ENCODE peak calls at places on chromosomes 12 and 14, in four cellular contexts. I is neural progenitor cell, X is mesenchymal stem cell, N is PC-3. U is an unnamed sample.

GRCh38 chr14:29111554-29111953 is 345.0 kb downstream of the FOXG1 start:
- DNase-seq in I (no peak), X (no peak), N (no peak), U (no peak)

GRCh38 chr14:71554323-71554722 is 377.9 kb upstream of the RGS6 start:
- DNase-seq in I (no peak), X (no peak), N (no peak), U (no peak)

GRCh38 chr14:37416264-37416663 is 178.8 kb downstream of the FOXA1 start:
- DNase-seq in I (no peak), X (no peak), N (no peak), U (no peak)

GRCh38 chr12:45580570-45580969 is 148.9 kb upstream of the ARID2 start:
- DNase-seq in I (no peak), X (no peak), N (no peak), U (no peak)

GRCh38 chr14:31090872-31091764 is 64.9 kb upstream of the STRN3 start:
- DNase-seq in I (no peak), X (peak), N (peak), U (no peak)

GRCh38 chr12:2267624-2268477 is 215.1 kb downstream of the CACNA1C start:
- DNase-seq in I (peak), X (peak), N (no peak), U (peak)

GRCh38 chr12:106301241-106301610 is 1.3 kb upstream of the TCP11L2 start:
- DNase-seq in I (no peak), X (peak), N (no peak), U (peak)

GRCh38 chr14:66645716-66646115 is 137.8 kb downstream of the GPHN start:
- DNase-seq in I (no peak), X (no peak), N (peak), U (no peak)

GRCh38 chr12:27463826-27464554 is 17.5 kb downstream of the SMCO2 start:
- DNase-seq in I (no peak), X (peak), N (no peak), U (no peak)

GRCh38 chr12:44029194-44029593 is 193.3 kb downstream of the TMEM117 start:
- DNase-seq in I (no peak), X (no peak), N (no peak), U (no peak)

GRCh38 chr12:30622509-30622908 is 73.2 kb downstream of the IPO8 start:
- DNase-seq in I (no peak), X (peak), N (peak), U (no peak)

GRCh38 chr12:62379026-62379722 is 87.5 kb upstream of the MON2 start:
- DNase-seq in I (no peak), X (no peak), N (no peak), U (no peak)

GRCh38 chr12:80189241-80189640 is 89.9 kb downstream of the OTOGL start:
- DNase-seq in I (no peak), X (peak), N (no peak), U (no peak)

GRCh38 chr12:24530689-24531088 is 418.2 kb downstream of the BCAT1 start:
- DNase-seq in I (no peak), X (no peak), N (no peak), U (no peak)

GRCh38 chr12:16385779-16386646 is 38.6 kb downstream of the MGST1 start:
- DNase-seq in I (peak), X (peak), N (peak), U (peak)

GRCh38 chr14:105207460-105207901 is 26.4 kb upstream of the NUDT14 start:
- DNase-seq in I (peak), X (no peak), N (no peak), U (peak)

GRCh38 chr12:99521664-99522063 is 125.9 kb upstream of the GARIN6 start:
- DNase-seq in I (no peak), X (no peak), N (no peak), U (peak)

GRCh38 chr12:66837311-66837627 is 158.4 kb upstream of the GRIP1 start:
- DNase-seq in I (no peak), X (no peak), N (no peak), U (no peak)

DNA sequence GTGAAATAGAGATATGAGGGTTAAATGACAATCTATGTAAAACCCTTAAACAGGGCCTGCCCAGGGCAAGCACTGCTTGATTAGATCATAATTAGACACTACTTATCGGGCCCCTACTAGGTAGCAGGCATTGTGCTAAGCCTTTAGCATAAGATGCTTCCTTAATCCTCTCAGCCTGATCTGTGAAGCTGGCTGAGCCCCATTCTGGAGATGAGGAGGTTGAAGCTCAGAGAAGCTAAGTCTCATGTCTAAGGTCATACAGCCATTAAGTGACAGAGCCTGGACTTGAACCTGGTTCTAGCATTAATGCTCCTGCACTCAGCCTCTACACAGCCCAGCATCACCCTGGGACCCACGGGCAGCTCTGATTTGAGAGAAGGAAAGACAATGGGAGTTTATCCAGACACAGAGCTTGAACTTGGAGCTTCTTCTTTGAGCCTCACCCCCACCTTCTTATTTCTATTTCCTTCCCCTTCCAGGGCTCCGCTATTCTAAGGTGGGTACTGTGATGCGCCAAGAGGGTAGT is 761 bp upstream of the ZDHHC22 start:
- DNase-seq in I (peak), X (no peak), N (no peak), U (peak)
- H3K9ac ChIP-seq in I (no peak), X (no peak), N (no peak), U (no peak)

GRCh38 chr14:32224731-32225377 is 21.8 kb upstream of the RNU6-8 start:
- DNase-seq in I (peak), X (peak), N (peak), U (peak)
- H3K27ac ChIP-seq in I (no peak), X (no peak), N (no peak), U (no peak)

GRCh38 chr14:54629635-54630360 is 62.9 kb downstream of the SAMD4A start:
- DNase-seq in I (no peak), X (no peak), N (no peak), U (no peak)

GRCh38 chr14:54627325-54627717 is 60.4 kb downstream of the SAMD4A start:
- DNase-seq in I (no peak), X (no peak), N (no peak), U (no peak)

GRCh38 chr14:54629183-54629582 is 62.3 kb downstream of the SAMD4A start:
- DNase-seq in I (no peak), X (no peak), N (no peak), U (no peak)

GRCh38 chr14:54625158-54625557 is 58.2 kb downstream of the SAMD4A start:
- DNase-seq in I (no peak), X (peak), N (no peak), U (no peak)

DNA sequence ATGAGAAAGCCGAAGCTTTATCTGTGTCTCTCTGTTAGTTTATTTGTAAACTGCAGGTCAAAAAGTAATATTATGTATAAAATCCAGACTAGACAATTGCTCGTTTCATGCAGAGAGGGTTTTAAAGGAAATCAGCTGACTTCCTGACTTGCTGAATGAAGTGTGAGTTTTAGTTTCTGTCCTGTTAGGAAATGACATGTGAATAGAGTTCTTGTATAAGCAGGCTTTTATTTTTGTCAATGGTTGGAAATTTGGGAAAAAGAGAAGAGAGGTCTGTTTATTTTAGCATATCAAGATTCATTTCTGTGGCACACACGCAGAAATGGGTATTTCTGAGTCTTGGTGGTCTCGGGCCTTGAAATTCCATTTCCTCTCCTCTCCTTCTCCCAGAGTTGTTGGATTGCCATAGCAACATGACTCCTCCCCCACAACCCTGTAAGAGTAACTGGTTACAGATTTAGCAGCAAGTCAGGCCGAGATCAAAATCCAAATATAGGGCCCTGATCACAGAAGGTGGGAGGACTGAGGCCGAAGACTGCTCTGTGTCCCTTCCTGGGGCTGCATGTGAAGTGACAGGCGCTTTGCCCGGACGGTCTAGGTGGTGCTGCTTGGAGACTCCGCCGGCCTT is 60.9 kb downstream of the SAMD4A start:
- DNase-seq in I (peak), X (peak), N (no peak), U (no peak)
- H3K4me3 ChIP-seq in I (no peak), X (no peak), N (no peak), U (no peak)

DNA sequence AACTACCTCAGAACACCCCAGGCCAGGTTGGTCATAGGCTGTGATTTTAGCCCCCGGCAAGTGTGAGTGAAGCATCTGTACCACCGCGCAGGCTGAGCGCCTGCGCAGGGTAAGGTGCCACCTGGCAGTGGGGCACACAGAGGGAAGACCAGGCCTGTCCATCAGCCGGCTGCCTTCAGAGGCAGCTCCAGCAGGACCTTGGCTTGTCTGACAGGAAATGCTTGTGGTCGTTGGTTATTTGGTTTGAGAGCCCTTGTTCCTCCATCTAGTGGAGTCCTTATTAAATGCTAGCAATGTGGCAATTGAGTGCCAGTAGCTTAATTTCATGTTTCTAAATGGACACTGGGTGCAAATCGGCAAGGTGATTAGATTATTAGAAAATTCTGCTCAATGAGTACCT is 27.5 kb downstream of the SLC25A29 start:
- DNase-seq in I (no peak), X (peak), N (peak), U (peak)
- H3K9ac ChIP-seq in I (no peak), X (no peak), N (no peak), U (no peak)

DNA sequence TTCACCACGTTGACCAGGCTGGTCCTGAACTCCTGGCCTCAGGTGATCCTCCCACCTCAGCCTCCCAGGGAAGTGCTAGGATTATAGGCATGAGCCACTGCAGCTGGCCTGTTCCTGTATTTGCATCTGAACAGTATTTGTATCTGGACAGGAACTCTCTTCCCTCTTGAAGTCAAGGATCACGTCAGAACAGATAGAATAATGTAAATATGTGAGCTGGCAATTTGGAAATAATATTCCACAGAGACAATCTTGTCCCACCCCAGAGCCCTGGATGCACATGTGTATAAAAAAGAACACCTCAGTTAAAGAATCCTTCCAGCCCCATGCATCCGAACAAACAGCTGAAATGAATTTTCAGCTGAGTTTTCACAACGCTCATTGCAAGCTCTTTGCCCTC is 118.3 kb downstream of the VEZT start:
- DNase-seq in I (no peak), X (no peak), N (peak), U (no peak)
- H3K27ac ChIP-seq in I (peak), X (no peak), N (peak), U (peak)

GRCh38 chr12:122825773-122826724 is 9.2 kb upstream of the HIP1R start:
- DNase-seq in I (peak), X (no peak), N (peak), U (no peak)
- H3K4me3 ChIP-seq in I (peak), X (no peak), N (peak), U (no peak)

U was measured in endodermal cell.